ENCODE peak calls at places on chromosomes 3 and 15, in ten cellular contexts. A is brain pericyte; S is dermis blood vessel endothelial cell; W is stimulated activated CD4-positive, alpha-beta T cell treated with anti-CD3 and anti-CD28 coated beads, Interleukin-12 subunit alpha, Interleukin-12 subunit beta, amount 100 ng/mL, for 4 hours; G is progenitor cell of endocrine pancreas; D is occipital lobe; Y is posterior cingulate gyrus; B is pancreas; L is dorsolateral prefrontal cortex; I is activated CD4-positive, alpha-beta T cell treated with anti-CD3 and anti-CD28 coated beads for 24 hours. K is an unnamed sample.

GRCh38 chr3:11185564-11186317 is 31.4 kb downstream of the HRH1 start:
- DNase-seq in A (no peak), S (peak; percentile 96), W (no peak), G (no peak), D (no peak), Y (no peak), B (peak; percentile 74), L (no peak), I (no peak), K (peak; percentile 94)

GRCh38 chr3:191961529-191961928 is 500.6 kb downstream of the PYDC2 start:
- DNase-seq in A (no peak), S (no peak), W (no peak), G (no peak), D (no peak), Y (no peak), B (no peak), L (no peak), I (no peak), K (no peak)

GRCh38 chr15:81338422-81339007 is 14.6 kb upstream of the STARD5 start:
- DNase-seq in A (peak; percentile 36), S (peak; percentile 13), W (no peak), G (no peak), D (no peak), Y (no peak), B (peak; percentile 22), L (no peak), I (no peak), K (peak; percentile 77)

GRCh38 chr3:72270730-72271129 is 485.8 kb upstream of the PROK2 start:
- DNase-seq in A (no peak), S (no peak), W (no peak), G (no peak), D (no peak), Y (no peak), B (no peak), L (no peak), I (no peak), K (no peak)

GRCh38 chr15:65833501-65834220 is 35.6 kb upstream of the RAB11A start:
- DNase-seq in A (no peak), S (peak; percentile 49), W (peak; percentile 14), G (no peak), D (no peak), Y (no peak), B (peak; percentile 33), L (no peak), I (no peak), K (peak; percentile 76)

GRCh38 chr3:147807773-147808172 is 398.6 kb downstream of the ZIC1 start:
- DNase-seq in A (no peak), S (no peak), W (no peak), G (no peak), D (no peak), Y (no peak), B (no peak), L (no peak), I (no peak), K (no peak)

GRCh38 chr3:108124337-108125150 is 33.7 kb upstream of the CD47 start:
- DNase-seq in A (no peak), S (peak; percentile 23), W (peak; percentile 58), G (no peak), D (no peak), Y (no peak), B (no peak), L (no peak), I (peak; percentile 43), K (peak; percentile 22)

GRCh38 chr3:188061133-188061532 is 92.8 kb upstream of the LPP start:
- DNase-seq in A (no peak), S (peak; percentile 58), W (peak; percentile 44), G (no peak), D (no peak), Y (no peak), B (no peak), L (no peak), I (peak; percentile 29), K (peak; percentile 53)

GRCh38 chr15:85354432-85354831 is 26.0 kb upstream of the AKAP13 start:
- DNase-seq in A (no peak), S (peak; percentile 86), W (no peak), G (no peak), D (no peak), Y (no peak), B (no peak), L (no peak), I (no peak), K (peak; percentile 81)

GRCh38 chr15:35626531-35626930 is 80.6 kb upstream of the DPH6 start:
- DNase-seq in A (no peak), S (no peak), W (no peak), G (no peak), D (no peak), Y (no peak), B (no peak), L (no peak), I (no peak), K (peak; percentile 37)

K was measured in dermis microvascular lymphatic vessel endothelial cell.